ENCODE peak calls at places on chromosomes 13 and 19, in nine cellular contexts. J is osteocyte, K is endothelial cell, I is cardiac fibroblast, E is ascending aorta, W is lower lobe of right lung, A is HCT116, D is epithelial cell of esophagus, O is upper lobe of right lung. L is an unnamed sample.
A peak's percentile ranks its signal among the peaks of the same experiment; 100 is the strongest.

GRCh38 chr19:13212759-13213330 is 62.6 kb downstream of the IER2 start:
- DNase-seq in J (no peak), K (peak; percentile 61), I (peak; percentile 57), E (peak; percentile 71), W (peak; percentile 81), A (peak; percentile 56), D (peak; percentile 66), O (peak; percentile 81), L (no peak)

GRCh38 chr19:36604656-36605100 is 435 bp upstream of the ZNF382 start:
- DNase-seq in J (no peak), K (peak; percentile 32), I (peak; percentile 12), E (peak; percentile 75), W (peak; percentile 69), A (no peak), D (peak; percentile 58), O (peak; percentile 73), L (peak; percentile 43)

GRCh38 chr13:64186503-64186902 is 2770.9 kb upstream of the PCDH20 start:
- DNase-seq in J (no peak), K (no peak), I (peak; percentile 6), E (no peak), W (no peak), A (no peak), D (no peak), O (no peak), L (no peak)

GRCh38 chr13:96091164-96091931 is 1.4 kb downstream of the HS6ST3 start:
- DNase-seq in J (no peak), K (peak; percentile 26), I (peak; percentile 1), E (no peak), W (peak; percentile 44), A (no peak), D (no peak), O (peak; percentile 63), L (peak; percentile 14)

GRCh38 chr13:32734511-32734910 is 148.3 kb downstream of the PDS5B start:
- DNase-seq in J (no peak), K (no peak), I (peak; percentile 25), E (no peak), W (no peak), A (no peak), D (peak; percentile 90), O (no peak), L (no peak)

GRCh38 chr13:20428666-20429644 is 96.7 kb downstream of the CRYL1 start:
- DNase-seq in J (no peak), K (no peak), I (no peak), E (no peak), W (no peak), A (no peak), D (peak; percentile 86), O (no peak), L (no peak)

GRCh38 chr13:112733661-112734379 is 44.0 kb downstream of the ATP11A start:
- DNase-seq in J (no peak), K (no peak), I (no peak), E (no peak), W (no peak), A (no peak), D (no peak), O (peak; percentile 48), L (no peak)

GRCh38 chr19:48424694-48425219 is 21.0 kb upstream of the GRWD1 start:
- DNase-seq in J (no peak), K (no peak), I (peak; percentile 75), E (no peak), W (no peak), A (no peak), D (peak; percentile 35), O (no peak), L (no peak)

GRCh38 chr13:107753286-107753685 is 462.1 kb downstream of the LIG4 start:
- DNase-seq in J (no peak), K (no peak), I (peak; percentile 30), E (no peak), W (no peak), A (no peak), D (no peak), O (no peak), L (no peak)

GRCh38 chr13:84821261-84821660 is 939.0 kb upstream of the SLITRK1 start:
- DNase-seq in J (no peak), K (no peak), I (no peak), E (no peak), W (no peak), A (no peak), D (no peak), O (no peak), L (no peak)

GRCh38 chr19:9306443-9306842 is 3.2 kb downstream of the ZNF699 start:
- DNase-seq in J (no peak), K (no peak), I (peak; percentile 10), E (no peak), W (no peak), A (no peak), D (peak; percentile 26), O (no peak), L (no peak)

GRCh38 chr19:50835103-50835784 is 1.9 kb upstream of the KLK15 start:
- DNase-seq in J (no peak), K (no peak), I (no peak), E (no peak), W (no peak), A (no peak), D (peak; percentile 24), O (no peak), L (no peak)

GRCh38 chr13:47258384-47258783 is 361.5 kb upstream of the HTR2A start:
- DNase-seq in J (no peak), K (no peak), I (no peak), E (no peak), W (no peak), A (no peak), D (peak; percentile 11), O (no peak), L (no peak)
- TF ChIP-seq CTCF in J (no peak), K (no peak), I (no peak), E (no peak), W (no peak), A (no peak), D (no peak), O (no peak), L (no peak)

GRCh38 chr19:41701401-41702075 is 6.9 kb upstream of the CEACAM5 start:
- DNase-seq in J (peak; percentile 59), K (peak; percentile 53), I (no peak), E (peak; percentile 35), W (no peak), A (no peak), D (no peak), O (peak; percentile 57), L (no peak)
- TF ChIP-seq CTCF in J (no peak), K (no peak), I (no peak), E (no peak), W (no peak), A (peak; percentile 70), D (peak; percentile 25), O (peak; percentile 19), L (no peak)

GRCh38 chr19:15813916-15814315 is 1.5 kb downstream of the OR10H1 start:
- DNase-seq in J (no peak), K (no peak), I (no peak), E (no peak), W (no peak), A (no peak), D (no peak), O (no peak), L (no peak)

GRCh38 chr19:15810335-15810734 is 5.1 kb downstream of the OR10H1 start:
- DNase-seq in J (no peak), K (no peak), I (no peak), E (no peak), W (no peak), A (no peak), D (no peak), O (no peak), L (no peak)

GRCh38 chr19:15815306-15815705 is at the start of gene OR10H1:
- DNase-seq in J (no peak), K (no peak), I (no peak), E (no peak), W (no peak), A (no peak), D (peak; percentile 50), O (no peak), L (no peak)

GRCh38 chr19:15811476-15811875 is 4.0 kb downstream of the OR10H1 start:
- DNase-seq in J (no peak), K (no peak), I (no peak), E (no peak), W (no peak), A (no peak), D (no peak), O (no peak), L (no peak)

DNA sequence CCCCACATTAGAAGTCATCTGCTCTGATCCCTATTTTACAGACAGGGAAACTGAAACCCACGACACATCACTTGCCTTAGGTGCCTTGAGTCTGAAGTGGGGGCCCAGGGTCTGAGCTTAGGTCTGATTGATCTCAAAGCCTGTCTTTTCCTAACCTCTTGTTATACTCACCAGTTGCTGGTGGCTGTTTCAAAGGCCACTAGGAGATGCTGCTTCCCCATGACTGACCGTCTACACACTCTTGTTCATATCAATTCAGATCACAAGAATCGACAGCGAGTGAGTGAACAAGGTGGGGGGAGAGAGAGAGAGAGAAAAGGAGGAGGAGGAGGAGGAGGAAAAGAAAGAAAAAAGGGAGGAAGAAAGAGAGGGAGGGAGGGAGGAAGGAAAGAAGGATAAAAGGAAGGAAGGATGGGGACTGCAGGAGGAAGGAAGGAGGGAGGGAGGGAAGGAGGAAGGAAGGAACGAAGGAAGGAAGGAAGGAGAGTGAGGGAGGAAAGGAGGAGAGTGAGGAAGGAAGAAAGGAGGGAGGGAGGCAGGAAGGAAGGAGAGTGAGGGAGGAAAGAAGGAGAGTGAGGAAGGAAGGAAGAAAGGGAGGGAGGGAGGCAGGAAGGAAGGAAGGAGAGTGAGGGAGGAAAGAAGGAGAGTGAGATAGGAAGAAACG is 3.3 kb downstream of the OR10H1 start:
- DNase-seq in J (no peak), K (no peak), I (no peak), E (no peak), W (no peak), A (peak; percentile 72), D (peak; percentile 52), O (no peak), L (no peak)
- TF ChIP-seq CTCF in J (no peak), K (no peak), I (no peak), E (no peak), W (no peak), A (peak; percentile 90), D (peak; percentile 63), O (peak; percentile 22), L (no peak)

GRCh38 chr13:37029617-37030016 is 29.0 kb downstream of the EXOSC8 start:
- DNase-seq in J (no peak), K (no peak), I (peak; percentile 6), E (no peak), W (no peak), A (no peak), D (no peak), O (no peak), L (no peak)

GRCh38 chr13:37027639-37028038 is 27.1 kb downstream of the EXOSC8 start:
- DNase-seq in J (no peak), K (no peak), I (no peak), E (no peak), W (no peak), A (no peak), D (no peak), O (no peak), L (no peak)

GRCh38 chr13:37023871-37024270 is 23.3 kb downstream of the EXOSC8 start:
- DNase-seq in J (no peak), K (no peak), I (no peak), E (no peak), W (no peak), A (no peak), D (peak; percentile 49), O (no peak), L (no peak)

DNA sequence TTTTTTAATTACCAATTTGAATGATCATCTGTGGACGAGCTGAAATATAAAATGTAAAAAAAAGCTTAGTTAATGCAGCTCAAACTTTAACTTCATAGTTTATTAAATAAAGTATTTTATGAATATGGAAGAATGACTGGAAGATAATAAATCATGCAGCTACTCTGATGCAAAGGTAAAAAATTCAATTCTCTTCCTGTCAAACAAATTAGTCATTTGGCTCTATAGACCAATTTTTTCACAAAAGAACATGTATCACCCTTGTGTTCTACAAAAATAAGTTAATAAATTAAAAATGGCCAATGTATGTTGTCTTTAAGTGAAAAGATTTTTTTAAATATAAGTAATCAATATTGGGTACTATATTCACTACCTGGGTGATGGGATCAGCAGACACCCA is 26.2 kb downstream of the EXOSC8 start:
- DNase-seq in J (no peak), K (no peak), I (no peak), E (no peak), W (no peak), A (no peak), D (no peak), O (no peak), L (no peak)
- TF ChIP-seq CTCF in J (no peak), K (no peak), I (no peak), E (no peak), W (no peak), A (no peak), D (no peak), O (no peak), L (no peak)

L was measured in progenitor cell of endocrine pancreas.